ENCODE peak calls at places on chromosomes 12 and 14, in seven cellular contexts. C is fibroblast of lung, Y is A549, Z is psoas muscle, K is mesendoderm, T is colonic mucosa, V is K562. L is an unnamed sample.
A peak's percentile ranks its signal among the peaks of the same experiment; 100 is the strongest.

GRCh38 chr12:52029686-52030085 is 21.6 kb upstream of the NR4A1 start:
- DNase-seq in C (no peak), Y (peak; percentile 62), Z (peak; percentile 78), K (peak; percentile 97), T (no peak), V (no peak), L (no peak)

GRCh38 chr14:75278422-75279152 is at the start of gene FOS:
- DNase-seq in C (peak; percentile 95), Y (peak; percentile 98), Z (peak; percentile 95), K (peak; percentile 98), T (peak; percentile 93), V (peak; percentile 83), L (peak; percentile 92)

GRCh38 chr12:106632797-106633450 is 50.1 kb downstream of the RFX4 start:
- DNase-seq in C (peak; percentile 9), Y (peak; percentile 29), Z (no peak), K (peak; percentile 25), T (no peak), V (no peak), L (no peak)

GRCh38 chr12:132633398-132633797 is 14.8 kb downstream of the P2RX2 start:
- DNase-seq in C (no peak), Y (no peak), Z (no peak), K (no peak), T (no peak), V (no peak), L (peak; percentile 83)

GRCh38 chr14:102525213-102526143 is 15.9 kb upstream of the ANKRD9 start:
- DNase-seq in C (peak; percentile 67), Y (no peak), Z (peak; percentile 48), K (no peak), T (peak; percentile 70), V (no peak), L (peak; percentile 63)

GRCh38 chr12:45343269-45344051 is 127.6 kb downstream of the ANO6 start:
- DNase-seq in C (peak; percentile 56), Y (peak; percentile 9), Z (no peak), K (peak; percentile 55), T (no peak), V (no peak), L (no peak)

GRCh38 chr12:95624544-95624943 is 73.3 kb upstream of the USP44 start:
- DNase-seq in C (peak; percentile 90), Y (no peak), Z (no peak), K (no peak), T (no peak), V (no peak), L (no peak)

GRCh38 chr12:39499296-39499695 is 56.4 kb upstream of the KIF21A start:
- DNase-seq in C (peak; percentile 2), Y (no peak), Z (no peak), K (no peak), T (no peak), V (no peak), L (no peak)

GRCh38 chr14:55579724-55580400 is at the start of gene KTN1:
- DNase-seq in C (peak; percentile 82), Y (peak; percentile 58), Z (peak; percentile 92), K (peak; percentile 87), T (peak; percentile 83), V (peak; percentile 79), L (peak; percentile 89)

GRCh38 chr14:55580401-55581010 is 499 bp downstream of the KTN1 start:
- DNase-seq in C (no peak), Y (no peak), Z (peak; percentile 86), K (no peak), T (peak; percentile 61), V (peak; percentile 69), L (peak; percentile 75)

GRCh38 chr14:55574988-55575387 is 5.0 kb upstream of the KTN1 start:
- DNase-seq in C (no peak), Y (no peak), Z (no peak), K (no peak), T (no peak), V (no peak), L (no peak)

GRCh38 chr14:55578511-55578910 is 1.5 kb upstream of the KTN1 start:
- DNase-seq in C (no peak), Y (no peak), Z (no peak), K (no peak), T (no peak), V (no peak), L (no peak)

DNA sequence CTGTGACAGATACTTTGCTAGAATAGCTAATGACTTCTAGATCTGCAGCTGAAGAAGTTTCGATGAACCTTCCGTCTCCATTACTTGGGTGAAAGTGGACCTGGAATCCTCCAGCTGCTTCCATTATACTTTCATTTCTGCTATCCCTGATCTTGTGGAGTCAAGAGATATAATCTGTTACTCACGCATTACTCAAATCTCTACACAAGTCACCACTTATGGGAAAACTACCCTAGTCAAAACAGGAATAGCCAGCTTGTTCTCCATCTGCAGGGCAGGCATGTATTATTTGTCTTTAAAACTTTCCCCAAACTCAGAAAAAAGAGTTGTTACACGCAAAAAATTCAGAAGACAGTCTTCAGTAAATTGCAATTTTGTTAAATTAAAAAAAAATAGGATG is 2.8 kb upstream of the KTN1 start:
- DNase-seq in C (no peak), Y (no peak), Z (no peak), K (no peak), T (no peak), V (no peak), L (no peak)
- H3K4me3 ChIP-seq in C (no peak overlapping the region), Y (no peak overlapping the region), Z (no peak overlapping the region), K (no peak overlapping the region), T (no peak overlapping the region), V (no peak overlapping the region), L (no peak overlapping the region)

GRCh38 chr14:67782090-67782489 is 34.3 kb downstream of the ZFYVE26 start:
- DNase-seq in C (no peak), Y (no peak), Z (no peak), K (no peak), T (no peak), V (no peak), L (no peak)
- H3K4me3 ChIP-seq in C (no peak overlapping the region), Y (no peak overlapping the region), Z (no peak overlapping the region), K (no peak overlapping the region), T (no peak overlapping the region), V (no peak overlapping the region), L (no peak overlapping the region)

DNA sequence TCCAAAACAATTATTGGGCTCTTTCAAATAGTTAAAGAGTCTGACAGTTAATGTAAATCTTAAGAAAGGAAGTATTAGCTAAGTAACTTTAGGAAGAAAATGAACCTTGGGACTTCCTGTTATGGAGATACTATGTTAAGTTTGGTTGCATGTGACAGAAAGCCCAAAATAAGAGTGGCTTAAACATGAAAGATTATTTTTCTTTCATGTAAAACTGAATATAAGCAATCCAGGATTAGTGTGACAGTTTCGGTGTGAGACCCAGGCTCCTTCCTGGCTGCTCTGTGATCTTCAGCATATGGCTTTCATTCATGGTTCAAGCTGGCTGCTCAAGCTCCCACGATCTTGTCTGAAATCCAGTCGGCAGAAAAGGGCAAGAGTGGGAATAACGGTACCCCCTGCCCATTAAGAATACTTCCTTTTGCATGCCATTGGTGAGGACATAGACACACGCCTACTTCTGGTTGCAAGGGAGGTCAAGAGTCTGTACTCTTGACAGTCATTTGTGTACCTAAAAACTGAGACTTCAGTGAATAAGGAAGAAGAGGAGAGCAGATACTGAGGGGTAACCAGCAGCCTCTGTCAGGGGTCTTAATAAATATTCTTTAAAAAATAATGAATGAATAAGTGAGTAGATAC is 2.2 kb upstream of the RPAP3 start:
- DNase-seq in C (no peak), Y (no peak), Z (no peak), K (no peak), T (no peak), V (no peak), L (peak; percentile 25)
- H3K4me3 ChIP-seq in C (no peak overlapping the region), Y (no peak overlapping the region), Z (no peak overlapping the region), K (no peak overlapping the region), T (no peak overlapping the region), V (no peak overlapping the region), L (peak overlapping the region; percentile 86)

GRCh38 chr12:109582636-109583035 is 9.0 kb downstream of the MVK start:
- DNase-seq in C (no peak), Y (no peak), Z (peak; percentile 44), K (peak; percentile 47), T (no peak), V (no peak), L (no peak)

GRCh38 chr12:109580684-109581333 is 7.2 kb downstream of the MVK start:
- DNase-seq in C (no peak), Y (no peak), Z (no peak), K (no peak), T (no peak), V (no peak), L (no peak)

GRCh38 chr12:109581856-109582255 is 8.3 kb downstream of the MVK start:
- DNase-seq in C (peak; percentile 69), Y (no peak), Z (peak; percentile 26), K (no peak), T (no peak), V (no peak), L (no peak)

GRCh38 chr12:109580272-109580671 is 6.7 kb downstream of the MVK start:
- DNase-seq in C (no peak), Y (no peak), Z (peak; percentile 14), K (no peak), T (no peak), V (no peak), L (no peak)

GRCh38 chr12:109581334-109581691 is 7.7 kb downstream of the MVK start:
- DNase-seq in C (no peak), Y (no peak), Z (peak; percentile 26), K (no peak), T (no peak), V (no peak), L (no peak)
- H3K4me3 ChIP-seq in C (no peak overlapping the region), Y (no peak overlapping the region), Z (no peak overlapping the region), K (no peak overlapping the region), T (no peak overlapping the region), V (no peak overlapping the region), L (no peak overlapping the region)

DNA sequence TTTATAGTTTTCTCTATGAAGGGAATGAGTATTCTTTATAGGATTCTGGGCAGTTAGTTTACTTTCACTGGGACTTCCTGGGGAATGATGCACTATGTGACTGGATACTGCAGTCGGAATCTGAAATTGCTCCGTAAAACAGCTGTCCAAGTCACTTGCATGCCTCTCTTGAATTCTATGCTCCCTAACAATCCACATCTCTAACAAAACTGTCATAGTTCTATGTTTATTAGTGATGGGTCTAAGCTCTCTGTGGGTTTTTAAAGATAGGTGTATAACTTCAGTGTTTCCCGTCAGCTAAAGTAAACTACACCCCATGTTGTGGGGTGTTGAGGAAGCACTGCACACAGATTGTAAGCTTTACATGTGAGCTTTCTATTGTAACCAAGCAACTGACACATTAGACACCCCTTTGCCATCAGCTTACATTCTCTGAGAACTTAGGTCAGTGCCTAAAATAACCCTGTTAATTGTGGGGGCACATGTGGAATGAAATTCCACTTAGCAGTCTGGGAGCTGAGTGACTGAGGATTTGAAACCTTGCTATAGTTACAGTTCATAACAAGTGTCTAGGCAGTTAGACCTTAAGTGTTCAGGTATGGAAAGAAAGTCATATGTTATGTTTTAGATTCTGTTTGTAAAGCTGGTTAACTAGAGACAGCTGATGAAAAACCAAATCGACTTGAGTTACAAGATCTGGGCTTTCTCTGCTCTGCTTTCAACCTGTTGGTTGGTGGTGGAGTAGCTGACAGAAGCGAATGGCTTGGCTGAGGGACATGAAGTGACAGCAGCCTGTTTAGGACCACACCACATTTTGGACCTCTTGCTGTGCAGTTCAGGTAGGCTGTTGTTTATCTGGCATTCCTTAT is 165.7 kb downstream of the AKAP6 start:
- DNase-seq in C (no peak), Y (no peak), Z (peak; percentile 59), K (peak; percentile 24), T (no peak), V (no peak), L (no peak)
- H3K4me3 ChIP-seq in C (no peak overlapping the region), Y (no peak overlapping the region), Z (peak overlapping the region; percentile 73), K (no peak overlapping the region), T (no peak overlapping the region), V (no peak overlapping the region), L (no peak overlapping the region)

GRCh38 chr12:13404111-13404628 is 207.6 kb downstream of the EMP1 start:
- DNase-seq in C (no peak), Y (no peak), Z (no peak), K (no peak), T (no peak), V (no peak), L (no peak)
- H3K4me3 ChIP-seq in C (no peak overlapping the region), Y (peak overlapping the region; percentile 32), Z (no peak overlapping the region), K (no peak overlapping the region), T (peak overlapping the region; percentile 5), V (no peak overlapping the region), L (no peak overlapping the region)

L was measured in OCI-LY7.